ENCODE peak calls at places on chromosome 11, in eight cellular contexts. A is uterus, C is cardiac fibroblast, W is GM20000, R is vagina, G is fibroblast of pulmonary artery, I is neural crest cell, V is iris pigment epithelial cell. L is an unnamed sample.

GRCh38 chr11:38839076-38839475 is 2241.0 kb upstream of the RAG2 start:
- DNase-seq in G (no peak), C (no peak), R (no peak), I (no peak), A (no peak), V (no peak), W (no peak), L (no peak)

GRCh38 chr11:94768602-94769511 is 701 bp downstream of the AMOTL1 start:
- DNase-seq in I (peak; percentile 26), G (peak; percentile 33), C (peak; percentile 46), V (peak; percentile 53), W (peak; percentile 51), R (no peak), A (peak; percentile 38), L (peak; percentile 31)

GRCh38 chr11:93396356-93396755 is 65.8 kb downstream of the DEUP1 start:
- DNase-seq in A (no peak), C (no peak), G (no peak), V (peak; percentile 3), I (no peak), R (no peak), W (no peak), L (no peak)

GRCh38 chr11:68840661-68841653 is 759 bp downstream of the CPT1A start:
- DNase-seq in I (no peak), V (peak; percentile 54), W (peak; percentile 71), R (no peak), C (peak; percentile 62), A (peak; percentile 60), G (peak; percentile 56), L (peak; percentile 49)

GRCh38 chr11:118572914-118573550 is 823 bp downstream of the ARCN1 start:
- DNase-seq in W (peak; percentile 17), G (peak; percentile 40), A (no peak), V (peak; percentile 70), R (no peak), I (no peak), C (peak; percentile 36), L (peak; percentile 27)

GRCh38 chr11:68002943-68003845 is 703 bp downstream of the UNC93B1 start:
- DNase-seq in R (no peak), W (peak; percentile 83), I (no peak), A (no peak), C (no peak), G (no peak), V (no peak), L (no peak)

GRCh38 chr11:133443361-133443760 is 88.9 kb downstream of the OPCML start:
- DNase-seq in G (no peak), V (no peak), R (no peak), W (no peak), C (no peak), A (no peak), I (no peak), L (no peak)

GRCh38 chr11:106473089-106473722 is 395.7 kb downstream of the AASDHPPT start:
- DNase-seq in C (peak; percentile 49), I (no peak), V (peak; percentile 64), A (no peak), W (no peak), R (no peak), G (peak; percentile 80), L (peak; percentile 75)

GRCh38 chr11:80980221-80980620 is 1539.4 kb upstream of the TENM4 start:
- DNase-seq in G (peak; percentile 58), C (peak; percentile 74), V (peak; percentile 4), I (no peak), R (no peak), A (no peak), W (no peak), L (no peak)

GRCh38 chr11:113615098-113615497 is 91.0 kb downstream of the TMPRSS5 start:
- DNase-seq in G (no peak), W (no peak), I (no peak), R (no peak), C (no peak), V (no peak), A (no peak), L (no peak)

GRCh38 chr11:74749965-74750296 is 1.3 kb downstream of the RNF169 start:
- DNase-seq in G (no peak), R (no peak), I (no peak), V (no peak), A (no peak), W (no peak), C (no peak), L (no peak)

GRCh38 chr11:67022961-67023956 is at the start of gene SYT12:
- DNase-seq in A (no peak), R (no peak), C (no peak), V (peak; percentile 29), W (no peak), I (no peak), G (peak; percentile 9), L (no peak)

L was measured in HCEC 1CT.